ENCODE peak calls at places on chromosomes 3 and 15, in six cellular contexts. O, J, T, Q, E and U are unnamed samples.

GRCh38 chr3:195270350-195271115 is 426 bp downstream of the XXYLT1 start:
- DNase-seq in O (peak), J (no peak), T (peak), Q (peak), E (peak), U (peak)

GRCh38 chr15:77606142-77607034 is 26.3 kb downstream of the LINGO1 start:
- DNase-seq in O (no peak), J (no peak), T (no peak), Q (no peak), E (peak), U (no peak)

GRCh38 chr15:44099671-44100070 is 95.4 kb downstream of the FRMD5 start:
- DNase-seq in O (no peak), J (no peak), T (no peak), Q (no peak), E (no peak), U (no peak)

GRCh38 chr3:197541756-197542539 is 13.8 kb downstream of the BDH1 start:
- DNase-seq in O (no peak), J (no peak), T (peak), Q (peak), E (peak), U (peak)

GRCh38 chr15:76078285-76078863 is 18.6 kb downstream of the TMEM266 start:
- DNase-seq in O (no peak), J (no peak), T (no peak), Q (no peak), E (no peak), U (no peak)

GRCh38 chr15:55268054-55268695 is 21.4 kb downstream of the RAB27A start:
- DNase-seq in O (no peak), J (no peak), T (no peak), Q (no peak), E (no peak), U (no peak)

GRCh38 chr3:184368804-184369183 is 7.3 kb downstream of the POLR2H start:
- DNase-seq in O (no peak), J (no peak), T (no peak), Q (no peak), E (no peak), U (no peak)

GRCh38 chr3:141087071-141087824 is 36.1 kb downstream of the SPSB4 start:
- DNase-seq in O (no peak), J (no peak), T (no peak), Q (no peak), E (no peak), U (no peak)

GRCh38 chr3:39103791-39104552 is 3.5 kb downstream of the GORASP1 start:
- DNase-seq in O (no peak), J (no peak), T (no peak), Q (peak), E (no peak), U (no peak)

GRCh38 chr3:154121236-154122095 is at the start of gene ARHGEF26:
- DNase-seq in O (peak), J (no peak), T (peak), Q (peak), E (peak), U (peak)

GRCh38 chr3:47681016-47681415 is 100.7 kb downstream of the SMARCC1 start:
- DNase-seq in O (no peak), J (no peak), T (no peak), Q (no peak), E (no peak), U (no peak)

GRCh38 chr3:127729556-127730056 is 56.9 kb downstream of the ABTB1 start:
- DNase-seq in O (no peak), J (no peak), T (no peak), Q (no peak), E (no peak), U (no peak)

GRCh38 chr15:88792342-88793282 is 10.6 kb upstream of the ACAN start:
- DNase-seq in O (no peak), J (no peak), T (peak), Q (no peak), E (no peak), U (peak)

GRCh38 chr3:11819146-11819545 is 27.5 kb downstream of the TAMM41 start:
- DNase-seq in O (no peak), J (no peak), T (no peak), Q (no peak), E (no peak), U (no peak)

GRCh38 chr15:74773731-74774252 is 8.1 kb upstream of the CSK start:
- DNase-seq in O (peak), J (no peak), T (peak), Q (no peak), E (no peak), U (no peak)

GRCh38 chr3:141457624-141458236 is 29.1 kb upstream of the RASA2 start:
- DNase-seq in O (peak), J (no peak), T (no peak), Q (no peak), E (no peak), U (no peak)

GRCh38 chr3:172341482-172342059 is 106.7 kb downstream of the GHSR start:
- DNase-seq in O (peak), J (peak), T (peak), Q (no peak), E (peak), U (no peak)
- TF ChIP-seq CREB1 in O (no peak), J (no peak), T (no peak), Q (no peak), E (no peak), U (no peak)

DNA sequence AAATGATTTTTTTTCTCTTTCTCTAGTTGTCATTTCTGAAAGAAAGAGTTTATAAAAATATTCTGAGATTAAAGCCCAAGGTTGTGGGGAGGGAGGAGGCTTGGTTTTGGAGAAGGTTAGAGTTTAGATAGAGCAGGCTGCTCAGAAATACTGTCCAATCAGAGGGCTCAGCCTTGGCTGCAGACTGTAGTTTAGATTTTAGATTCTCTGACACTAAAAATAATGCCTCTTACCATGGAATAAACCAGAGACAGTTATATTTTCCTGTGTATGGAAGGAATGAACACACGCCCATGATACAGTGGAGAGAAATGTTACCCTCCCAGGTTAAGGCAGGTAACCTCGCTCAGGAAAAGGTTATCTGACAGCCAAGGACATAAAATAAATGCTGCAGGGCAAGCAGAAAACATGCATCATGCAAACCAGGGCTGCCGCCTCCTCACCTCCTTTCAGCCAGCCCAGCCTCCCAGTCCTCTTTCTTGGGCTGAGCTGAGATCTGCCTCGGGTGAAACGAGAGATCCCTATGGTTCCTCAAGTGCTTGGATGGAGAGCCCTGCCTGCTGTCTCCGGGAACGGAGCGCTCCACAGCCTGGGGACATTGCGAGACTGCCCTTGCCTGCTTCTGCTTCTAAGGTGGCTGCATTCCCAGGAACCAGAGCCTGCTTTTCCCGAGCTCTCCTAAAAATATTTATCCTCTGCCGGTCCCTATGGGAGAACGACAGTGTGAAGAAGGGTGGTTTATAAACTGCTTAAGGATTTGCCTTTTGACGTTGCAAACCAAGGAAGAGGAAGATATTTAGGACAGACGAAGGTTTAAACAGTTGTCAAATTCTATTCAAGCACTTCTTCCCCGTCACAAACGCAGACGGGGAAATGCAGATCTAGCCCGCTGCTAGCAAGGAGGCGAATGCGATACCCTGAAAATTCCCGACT is 825 bp downstream of the NCEH1 start:
- DNase-seq in O (no peak), J (no peak), T (peak), Q (peak), E (no peak), U (peak)
- TF ChIP-seq CREB1 in O (no peak), J (no peak), T (no peak), Q (no peak), E (no peak), U (no peak)

GRCh38 chr3:126567696-126568438 is 9.1 kb upstream of the C3orf22 start:
- DNase-seq in O (peak), J (no peak), T (peak), Q (peak), E (no peak), U (no peak)
- TF ChIP-seq CREB1 in O (no peak), J (no peak), T (no peak), Q (no peak), E (no peak), U (no peak)

GRCh38 chr3:57805263-57805662 is 49.2 kb downstream of the SLMAP start:
- DNase-seq in O (no peak), J (no peak), T (no peak), Q (no peak), E (no peak), U (no peak)

GRCh38 chr3:57803647-57804081 is 47.6 kb downstream of the SLMAP start:
- DNase-seq in O (no peak), J (no peak), T (peak), Q (no peak), E (no peak), U (no peak)

GRCh38 chr3:57808961-57809608 is 53.0 kb downstream of the SLMAP start:
- DNase-seq in O (no peak), J (no peak), T (no peak), Q (no peak), E (no peak), U (no peak)

GRCh38 chr3:57809609-57809968 is 53.5 kb downstream of the SLMAP start:
- DNase-seq in O (no peak), J (no peak), T (no peak), Q (no peak), E (no peak), U (no peak)

GRCh38 chr3:57805674-57806073 is 49.6 kb downstream of the SLMAP start:
- DNase-seq in O (no peak), J (no peak), T (peak), Q (no peak), E (peak), U (no peak)
- TF ChIP-seq CREB1 in O (no peak), J (no peak), T (no peak), Q (no peak), E (no peak), U (no peak)

GRCh38 chr15:68504721-68505090 is 72.7 kb upstream of the ITGA11 start:
- DNase-seq in O (no peak), J (no peak), T (no peak), Q (no peak), E (no peak), U (no peak)

GRCh38 chr15:68502398-68502901 is 70.5 kb upstream of the ITGA11 start:
- DNase-seq in O (no peak), J (no peak), T (no peak), Q (peak), E (no peak), U (no peak)

GRCh38 chr15:68501616-68502015 is 69.7 kb upstream of the ITGA11 start:
- DNase-seq in O (no peak), J (no peak), T (no peak), Q (peak), E (no peak), U (no peak)

GRCh38 chr15:68503791-68504720 is 72.1 kb upstream of the ITGA11 start:
- DNase-seq in O (no peak), J (no peak), T (no peak), Q (peak), E (no peak), U (no peak)

DNA sequence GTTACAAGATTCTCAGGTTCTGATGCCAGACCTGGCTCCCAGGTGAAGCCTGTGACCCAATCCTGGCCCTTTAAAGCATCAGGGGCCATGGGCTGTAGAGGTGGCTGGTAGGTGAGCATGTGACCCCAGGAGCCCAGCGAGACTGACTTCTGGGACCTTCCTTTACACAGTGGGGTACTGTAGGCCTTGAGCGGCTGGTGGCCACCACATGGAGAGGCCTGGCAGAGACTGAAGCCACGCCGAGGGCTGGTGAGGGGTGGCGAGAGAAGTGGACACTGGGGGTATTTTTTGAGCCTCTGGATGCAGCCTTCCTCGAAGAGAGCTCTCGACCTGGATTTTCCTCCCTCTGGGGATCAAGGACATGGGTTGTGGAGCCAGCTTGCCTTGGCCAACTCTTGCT is 71.2 kb upstream of the ITGA11 start:
- DNase-seq in O (no peak), J (no peak), T (no peak), Q (peak), E (no peak), U (no peak)
- TF ChIP-seq CREB1 in O (no peak), J (no peak), T (no peak), Q (no peak), E (no peak), U (no peak)

DNA sequence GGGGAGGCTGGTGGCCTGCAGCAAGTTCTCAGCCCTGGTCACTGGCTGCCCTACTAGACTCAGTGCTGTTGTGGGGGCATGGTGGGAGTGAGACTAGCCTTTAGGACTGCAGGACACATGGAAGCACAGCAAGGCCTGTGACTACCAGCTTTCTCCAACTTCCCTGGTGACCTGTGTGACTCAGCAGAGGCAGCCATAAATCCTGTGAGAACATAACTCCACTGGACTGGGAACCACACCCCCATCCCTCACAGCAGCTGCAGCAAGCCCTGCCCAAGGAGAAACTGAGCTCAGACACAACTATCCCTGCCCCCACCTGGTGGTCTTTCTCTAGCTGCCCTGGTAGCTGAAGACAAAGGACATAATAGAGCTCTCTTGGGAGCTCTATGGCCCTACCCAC is 111.3 kb downstream of the DCLK3 start:
- DNase-seq in O (no peak), J (no peak), T (no peak), Q (no peak), E (no peak), U (no peak)
- TF ChIP-seq CREB1 in O (no peak), J (no peak), T (no peak), Q (no peak), E (no peak), U (no peak)